ENCODE peak calls at places on chromosomes 3 and 15, in five cellular contexts. K is endodermal cell, H is psoas muscle, V is astrocyte of the spinal cord, M is foreskin fibroblast. O is an unnamed sample.

GRCh38 chr3:12557472-12558105 is 702 bp downstream of the MKRN2 start:
- DNase-seq in K (no peak), H (no peak), V (peak), M (no peak), O (peak)

GRCh38 chr15:85792872-85793621 is 1.7 kb downstream of the KLHL25 start:
- DNase-seq in K (no peak), H (no peak), V (no peak), M (no peak), O (no peak)

GRCh38 chr15:76839173-76839572 is 66.0 kb downstream of the SCAPER start:
- DNase-seq in K (no peak), H (no peak), V (no peak), M (no peak), O (no peak)

GRCh38 chr3:50333744-50334328 is 5.8 kb upstream of the TUSC2 start:
- DNase-seq in K (no peak), H (peak), V (peak), M (peak), O (peak)

GRCh38 chr3:52792961-52793695 is 1.5 kb upstream of the ITIH3 start:
- DNase-seq in K (no peak), H (no peak), V (no peak), M (peak), O (no peak)

GRCh38 chr3:194300392-194300758 is 50.8 kb downstream of the CPN2 start:
- DNase-seq in K (peak), H (peak), V (peak), M (no peak), O (peak)

GRCh38 chr3:41288785-41289184 is 89.5 kb downstream of the CTNNB1 start:
- DNase-seq in K (no peak), H (no peak), V (no peak), M (no peak), O (no peak)

GRCh38 chr3:46490338-46491084 is 7.3 kb upstream of the RTP3 start:
- DNase-seq in K (no peak), H (no peak), V (no peak), M (no peak), O (peak)

GRCh38 chr3:17023006-17023664 is 138.4 kb downstream of the PLCL2 start:
- DNase-seq in K (no peak), H (no peak), V (peak), M (no peak), O (peak)

GRCh38 chr3:71450162-71450561 is 133.4 kb downstream of the FOXP1 start:
- DNase-seq in K (no peak), H (no peak), V (no peak), M (no peak), O (no peak)

GRCh38 chr3:151379083-151379734 is 5.3 kb downstream of the P2RY12 start:
- DNase-seq in K (peak), H (peak), V (no peak), M (no peak), O (peak)

GRCh38 chr15:100667405-100668320 is 65.3 kb downstream of the ASB7 start:
- DNase-seq in K (no peak), H (no peak), V (no peak), M (no peak), O (peak)

GRCh38 chr3:58254144-58254543 is 16.6 kb downstream of the ABHD6 start:
- DNase-seq in K (no peak), H (no peak), V (no peak), M (no peak), O (no peak)

GRCh38 chr3:165259518-165260193 is 63.5 kb upstream of the SLITRK3 start:
- DNase-seq in K (no peak), H (no peak), V (peak), M (no peak), O (peak)

GRCh38 chr3:41863024-41863423 is 98.9 kb downstream of the ULK4 start:
- DNase-seq in K (peak), H (no peak), V (no peak), M (no peak), O (no peak)

GRCh38 chr3:73572371-73572770 is 52.4 kb downstream of the PDZRN3 start:
- DNase-seq in K (no peak), H (no peak), V (no peak), M (no peak), O (no peak)

GRCh38 chr3:40044487-40044886 is 235.1 kb downstream of the MYRIP start:
- DNase-seq in K (no peak), H (no peak), V (peak), M (peak), O (peak)

GRCh38 chr3:184344579-184345350 is 7.4 kb downstream of the FAM131A start:
- DNase-seq in K (no peak), H (no peak), V (no peak), M (no peak), O (no peak)

GRCh38 chr3:133301194-133301593 is 98.7 kb upstream of the BFSP2 start:
- DNase-seq in K (no peak), H (no peak), V (peak), M (peak), O (peak)

GRCh38 chr3:28726840-28727239 is 378.2 kb upstream of the AZI2 start:
- DNase-seq in K (peak), H (peak), V (peak), M (no peak), O (peak)

GRCh38 chr3:152309535-152310317 is 41.0 kb downstream of the MBNL1 start:
- DNase-seq in K (no peak), H (no peak), V (peak), M (no peak), O (peak)

GRCh38 chr3:127671523-127672428 is 976 bp upstream of the ABTB1 start:
- DNase-seq in K (peak), H (peak), V (no peak), M (no peak), O (no peak)

GRCh38 chr15:29124581-29125381 is 144.8 kb downstream of the NSMCE3 start:
- DNase-seq in K (peak), H (no peak), V (peak), M (no peak), O (peak)

GRCh38 chr3:158158969-158159368 is 49.1 kb downstream of the RSRC1 start:
- DNase-seq in K (no peak), H (no peak), V (no peak), M (no peak), O (no peak)

GRCh38 chr3:72102057-72102711 is 317.2 kb upstream of the PROK2 start:
- DNase-seq in K (no peak), H (no peak), V (no peak), M (no peak), O (no peak)

GRCh38 chr15:40307421-40308165 is at the start of gene PLCB2:
- DNase-seq in K (peak), H (no peak), V (no peak), M (no peak), O (no peak)

GRCh38 chr3:31829011-31829410 is 152.1 kb downstream of the OSBPL10 start:
- DNase-seq in K (no peak), H (no peak), V (no peak), M (no peak), O (no peak)

GRCh38 chr3:135240426-135240825 is 445.4 kb downstream of the EPHB1 start:
- DNase-seq in K (peak), H (no peak), V (no peak), M (no peak), O (no peak)

GRCh38 chr15:92170897-92171296 is 222.8 kb upstream of the ST8SIA2 start:
- DNase-seq in K (no peak), H (no peak), V (no peak), M (no peak), O (no peak)

GRCh38 chr3:73727117-73727802 is 102.5 kb upstream of the PDZRN3 start:
- DNase-seq in K (peak), H (peak), V (peak), M (peak), O (peak)

DNA sequence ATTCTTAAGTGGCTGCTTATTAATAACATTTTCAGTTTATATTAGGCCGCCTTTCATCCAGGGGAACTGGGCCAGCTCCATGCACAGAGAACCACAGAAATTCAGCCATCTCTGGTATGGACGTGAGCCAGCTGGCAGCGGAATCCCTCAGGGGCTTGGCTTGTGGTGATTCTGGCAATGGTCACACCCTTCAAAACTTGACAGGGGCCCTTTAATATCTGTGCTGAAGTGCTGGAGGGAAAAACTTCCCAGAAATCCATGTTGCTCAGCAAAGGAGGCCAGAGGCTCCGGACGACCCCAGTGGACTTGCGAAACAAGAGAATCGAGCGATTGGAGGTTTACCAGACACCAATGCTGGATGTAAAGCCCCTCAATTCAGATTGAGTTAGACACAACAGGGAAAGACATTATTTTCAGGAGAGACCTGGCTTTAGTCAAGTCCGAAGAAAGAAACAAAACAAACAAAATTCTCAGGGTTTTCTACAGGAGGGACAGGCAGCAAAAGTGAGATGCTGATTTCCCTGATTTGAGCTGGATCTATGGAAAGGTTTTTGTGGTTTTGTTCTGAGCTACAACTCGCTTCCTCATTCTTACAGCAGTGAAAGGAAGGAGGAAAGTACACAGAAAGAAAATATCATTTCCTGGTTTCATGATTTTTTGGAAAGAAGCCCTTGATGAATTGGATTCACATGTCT is 11.1 kb downstream of the PRICKLE2 start:
- DNase-seq in K (no peak), H (peak), V (peak), M (no peak), O (peak)
- TF ChIP-seq CTCF in K (no peak), H (no peak), V (no peak), M (no peak), O (no peak)

GRCh38 chr15:73685981-73686380 is 1.8 kb downstream of the CD276 start:
- DNase-seq in K (no peak), H (no peak), V (no peak), M (no peak), O (peak)
- H3K4me3 ChIP-seq in K (peak), H (peak), V (peak), M (peak), O (peak)

GRCh38 chr15:68814596-68814995 is 6.1 kb downstream of the ANP32A start:
- DNase-seq in K (no peak), H (no peak), V (no peak), M (no peak), O (no peak)

GRCh38 chr15:68817304-68818087 is 3.2 kb downstream of the ANP32A start:
- DNase-seq in K (peak), H (peak), V (peak), M (peak), O (peak)

GRCh38 chr15:68816795-68817303 is 3.8 kb downstream of the ANP32A start:
- DNase-seq in K (no peak), H (no peak), V (no peak), M (no peak), O (peak)

GRCh38 chr15:68815598-68815997 is 5.1 kb downstream of the ANP32A start:
- DNase-seq in K (no peak), H (no peak), V (no peak), M (no peak), O (no peak)

DNA sequence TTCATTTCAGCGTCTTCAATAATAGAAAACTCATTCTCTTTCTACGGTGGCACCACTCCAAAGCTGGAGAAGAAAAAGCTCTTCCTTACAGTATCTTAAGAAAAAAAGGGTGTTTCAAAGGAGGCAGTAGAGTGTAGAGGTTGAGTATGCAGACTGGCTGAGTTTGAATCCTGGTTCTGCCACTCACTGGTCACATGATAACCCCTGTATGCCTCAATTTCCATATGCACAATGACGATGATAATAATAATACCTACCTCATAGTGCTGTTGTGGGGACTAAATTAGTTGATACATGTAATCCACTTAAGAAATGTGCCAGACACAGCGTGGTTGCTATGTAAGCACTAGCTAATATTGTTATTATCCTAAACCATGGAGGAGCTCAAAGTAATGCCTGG is 4.5 kb downstream of the ANP32A start:
- DNase-seq in K (no peak), H (no peak), V (no peak), M (no peak), O (no peak)
- TF ChIP-seq CTCF in K (no peak), H (no peak), V (no peak), M (no peak), O (no peak)

GRCh38 chr3:38029400-38030125 is at the start of gene PLCD1:
- DNase-seq in K (peak), H (peak), V (peak), M (peak), O (peak)
- H3K4me3 ChIP-seq in K (peak), H (peak), V (peak), M (peak), O (peak)

GRCh38 chr3:45041666-45042065 is 15.6 kb downstream of the CLEC3B start:
- DNase-seq in K (no peak), H (no peak), V (no peak), M (no peak), O (no peak)

GRCh38 chr3:45038096-45038455 is 12.0 kb downstream of the CLEC3B start:
- DNase-seq in K (no peak), H (no peak), V (no peak), M (no peak), O (no peak)

GRCh38 chr3:45042162-45042561 is 16.1 kb downstream of the CLEC3B start:
- DNase-seq in K (no peak), H (no peak), V (no peak), M (no peak), O (no peak)

GRCh38 chr3:45048244-45048643 is 22.1 kb downstream of the CLEC3B start:
- DNase-seq in K (no peak), H (no peak), V (no peak), M (no peak), O (peak)

GRCh38 chr3:45043715-45044299 is 17.7 kb downstream of the CLEC3B start:
- DNase-seq in K (no peak), H (no peak), V (peak), M (peak), O (peak)
- TF ChIP-seq CTCF in K (no peak), H (no peak), V (peak), M (peak), O (peak)

DNA sequence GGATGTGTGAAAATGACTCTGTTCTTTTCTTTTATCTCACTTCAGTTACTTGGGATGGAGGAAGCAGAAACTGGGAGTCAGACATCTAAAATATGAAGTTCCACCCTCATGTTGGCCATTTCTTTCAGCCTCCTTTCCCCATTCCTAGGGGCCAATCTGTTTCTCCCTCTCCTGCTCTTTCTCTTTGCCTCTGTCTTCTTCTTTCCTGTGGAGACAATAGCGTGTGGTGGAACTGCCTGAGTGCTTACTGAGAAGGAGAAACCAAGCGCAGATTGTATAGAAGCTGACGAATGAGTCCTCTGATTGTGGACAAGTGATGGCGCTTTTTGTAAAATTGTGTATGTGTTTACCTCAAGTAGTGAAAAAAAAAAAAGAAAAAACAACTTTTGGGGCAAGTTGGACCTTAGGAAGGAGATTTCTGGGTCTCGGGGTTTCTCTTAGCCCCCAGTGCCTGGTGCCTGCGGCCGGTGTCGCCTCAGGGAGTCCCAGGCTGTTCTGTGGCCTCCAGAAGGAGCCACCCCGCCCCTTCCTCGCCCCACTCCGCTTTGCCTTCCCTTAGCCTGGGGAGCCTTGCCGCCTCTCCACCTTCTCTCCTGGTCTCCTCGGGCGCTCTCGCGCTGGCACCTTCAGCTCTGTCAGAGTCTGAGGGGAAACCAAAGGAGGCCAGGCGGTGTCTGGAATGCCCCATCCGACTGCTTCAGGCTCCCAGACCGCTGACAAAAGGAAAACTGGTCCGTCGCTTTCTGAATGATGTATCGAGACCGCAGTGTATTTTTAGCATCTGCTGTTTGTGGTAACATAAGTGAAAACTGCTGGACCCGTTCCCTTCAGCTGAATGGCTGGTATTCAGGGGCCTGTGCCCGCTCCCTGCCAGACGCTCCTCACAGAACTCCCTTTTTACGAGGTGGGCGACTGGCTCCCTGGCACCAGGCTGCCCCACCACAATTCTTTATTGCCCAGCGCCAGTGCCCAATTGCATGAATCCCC is 30.1 kb downstream of the SCG5 start:
- DNase-seq in K (no peak), H (no peak), V (no peak), M (peak), O (no peak)
- H3K4me3 ChIP-seq in K (no peak), H (no peak), V (no peak), M (peak), O (no peak)

O was measured in cardiac fibroblast.